ENCODE peak calls at places on chromosomes 5 and 9, in nine cellular contexts. Q, C, L, I, E, S, Y, M and K are unnamed samples.

GRCh38 chr9:96417610-96418073 is 528 bp downstream of the ZNF367 start:
- DNase-seq in S (no peak), C (no peak), M (peak; percentile 43), Y (peak; percentile 52), Q (no peak), I (peak; percentile 18), L (peak; percentile 56), E (peak; percentile 65), K (no peak)

GRCh38 chr5:52895572-52896296 is 93.4 kb upstream of the ITGA2 start:
- DNase-seq in Y (peak; percentile 18), I (no peak), M (no peak), Q (no peak), E (no peak), L (no peak), C (no peak), S (no peak), K (no peak)

GRCh38 chr5:32210151-32210550 is 36.0 kb upstream of the GOLPH3 start:
- DNase-seq in Q (no peak), I (no peak), Y (no peak), E (no peak), L (no peak), C (no peak), S (no peak), M (no peak), K (no peak)

GRCh38 chr9:7129391-7129790 is 371.6 kb downstream of the KDM4C start:
- DNase-seq in Q (no peak), L (no peak), C (no peak), I (no peak), M (no peak), Y (no peak), S (no peak), E (no peak), K (no peak)

GRCh38 chr5:179621551-179621971 is 1.9 kb downstream of the HNRNPH1 start:
- DNase-seq in Q (no peak), S (peak; percentile 15), Y (no peak), I (no peak), M (no peak), E (no peak), L (no peak), C (no peak), K (no peak)

GRCh38 chr5:102600964-102601363 is 102.2 kb upstream of the SLCO6A1 start:
- DNase-seq in E (no peak), Y (no peak), L (no peak), M (no peak), S (no peak), Q (no peak), C (no peak), I (no peak), K (no peak)

GRCh38 chr5:51996356-51996861 is 613.2 kb downstream of the ISL1 start:
- DNase-seq in Q (peak; percentile 56), M (no peak), E (no peak), L (no peak), Y (no peak), I (no peak), S (no peak), C (no peak), K (no peak)

GRCh38 chr5:7393921-7394799 is 1.8 kb upstream of the ADCY2 start:
- DNase-seq in C (no peak), Y (no peak), I (no peak), E (no peak), S (no peak), L (no peak), M (no peak), Q (no peak), K (no peak)

GRCh38 chr5:4164167-4164566 is 568.5 kb downstream of the IRX1 start:
- DNase-seq in I (no peak), E (no peak), Y (no peak), S (no peak), C (no peak), L (no peak), M (no peak), Q (no peak), K (no peak)

GRCh38 chr9:76297721-76298239 is 96.4 kb downstream of the RFK start:
- DNase-seq in M (peak; percentile 34), C (no peak), E (no peak), Y (peak; percentile 75), S (no peak), Q (peak; percentile 7), I (no peak), L (peak; percentile 59), K (peak; percentile 25)

GRCh38 chr5:151459680-151460079 is 12.3 kb downstream of the SLC36A1 start:
- DNase-seq in E (no peak), I (no peak), S (no peak), M (no peak), L (no peak), Y (peak; percentile 69), C (no peak), Q (peak; percentile 35), K (no peak)

GRCh38 chr9:114774504-114774903 is 31.3 kb downstream of the TNFSF15 start:
- DNase-seq in L (no peak), Q (no peak), S (peak; percentile 77), E (no peak), C (no peak), M (no peak), I (no peak), Y (no peak), K (no peak)

GRCh38 chr9:37027582-37028424 is 6.3 kb downstream of the PAX5 start:
- DNase-seq in I (peak; percentile 96), Q (peak; percentile 98), S (peak; percentile 98), E (peak; percentile 90), L (peak; percentile 91), C (peak; percentile 85), M (peak; percentile 82), Y (peak; percentile 76), K (peak; percentile 82)

GRCh38 chr9:125440411-125440810 is 178.8 kb downstream of the GAPVD1 start:
- DNase-seq in Q (no peak), I (no peak), E (no peak), S (no peak), C (no peak), L (peak; percentile 78), M (no peak), Y (no peak), K (no peak)

GRCh38 chr9:133002147-133003070 is 23.9 kb downstream of the GFI1B start:
- DNase-seq in L (no peak), E (no peak), C (no peak), I (no peak), M (no peak), Q (no peak), Y (no peak), S (no peak), K (no peak)
- H3K27me3 ChIP-seq in L (peaks cover 2% of the 10 kb centered on the region), E (no peaks in the 10 kb centered on the region), C (no peaks in the 10 kb centered on the region), I (no peaks in the 10 kb centered on the region), M (peaks cover 78% of the 10 kb centered on the region), Q (no peaks in the 10 kb centered on the region), Y (peaks cover 75% of the 10 kb centered on the region), S (peaks cover 92% of the 10 kb centered on the region), K (no peaks in the 10 kb centered on the region)

GRCh38 chr5:176895829-176896228 is 3.3 kb downstream of the HK3 start:
- DNase-seq in M (no peak), E (no peak), Q (no peak), C (no peak), I (no peak), L (no peak), Y (no peak), S (no peak), K (no peak)

GRCh38 chr5:176892663-176893062 is 6.5 kb downstream of the HK3 start:
- DNase-seq in L (no peak), E (no peak), Q (no peak), Y (no peak), S (no peak), I (no peak), M (no peak), C (no peak), K (no peak)

GRCh38 chr5:176894298-176894697 is 4.8 kb downstream of the HK3 start:
- DNase-seq in C (no peak), L (no peak), E (no peak), I (no peak), M (no peak), S (no peak), Y (no peak), Q (no peak), K (no peak)

GRCh38 chr5:176891331-176891958 is 7.7 kb downstream of the HK3 start:
- DNase-seq in I (no peak), Y (no peak), L (no peak), M (no peak), C (no peak), S (no peak), E (no peak), Q (no peak), K (no peak)

DNA sequence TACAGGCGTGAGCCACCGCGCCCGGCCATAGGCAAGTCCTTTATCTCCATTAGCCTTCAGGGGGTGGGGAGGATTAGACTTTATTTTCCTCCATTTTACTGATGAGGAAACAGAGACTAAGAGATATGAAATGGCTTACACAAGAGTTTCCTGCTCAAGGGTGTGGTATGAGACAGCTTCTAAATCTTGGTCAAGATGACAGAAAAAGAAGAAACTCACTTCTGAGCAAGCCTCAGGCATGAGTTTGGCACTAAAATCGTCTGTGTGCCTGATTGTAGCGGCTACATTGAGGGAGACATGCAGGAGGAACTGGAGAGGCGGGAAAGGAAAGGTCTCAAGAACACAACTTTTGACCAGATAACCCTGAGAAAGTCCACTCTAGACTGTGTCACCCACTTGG is 3.8 kb downstream of the HK3 start:
- DNase-seq in Q (no peak), E (no peak), L (no peak), Y (no peak), M (no peak), C (no peak), S (no peak), I (no peak), K (no peak)
- H3K4me1 ChIP-seq in Q (no peaks in the 10 kb centered on the region), E (no peaks in the 10 kb centered on the region), L (peaks cover 3% of the 10 kb centered on the region), Y (no peaks in the 10 kb centered on the region), M (peaks cover 3% of the 10 kb centered on the region), C (no peaks in the 10 kb centered on the region), S (no peaks in the 10 kb centered on the region), I (peaks cover 4% of the 10 kb centered on the region), K (peaks cover 6% of the 10 kb centered on the region)

GRCh38 chr5:139392324-139392677 is 2.6 kb upstream of the MZB1 start:
- DNase-seq in Q (no peak), I (no peak), E (no peak), C (no peak), Y (no peak), L (no peak), M (no peak), S (no peak), K (no peak)

GRCh38 chr5:139390639-139391569 is 1.2 kb upstream of the MZB1 start:
- DNase-seq in Q (no peak), C (no peak), S (no peak), Y (no peak), L (peak; percentile 60), I (no peak), M (no peak), E (no peak), K (no peak)

GRCh38 chr5:139389701-139390638 is at the start of gene MZB1:
- DNase-seq in M (no peak), L (peak; percentile 45), Q (no peak), Y (no peak), S (peak; percentile 95), I (no peak), E (no peak), C (peak; percentile 51), K (no peak)

GRCh38 chr5:139392678-139393496 is 2.0 kb downstream of the PROB1 start:
- DNase-seq in C (peak; percentile 75), E (peak; percentile 86), Y (peak; percentile 34), M (peak; percentile 58), S (peak; percentile 86), L (peak; percentile 82), I (no peak), Q (peak; percentile 66), K (peak; percentile 66)

GRCh38 chr5:139391570-139392323 is 2.0 kb upstream of the MZB1 start:
- DNase-seq in L (peak; percentile 56), Y (no peak), C (peak; percentile 60), E (no peak), Q (no peak), M (no peak), I (no peak), S (peak; percentile 42), K (no peak)
- H3K27me3 ChIP-seq in L (no peaks in the 10 kb centered on the region), Y (peaks cover 12% of the 10 kb centered on the region), C (peaks cover 19% of the 10 kb centered on the region), E (no peaks in the 10 kb centered on the region), Q (peaks cover 11% of the 10 kb centered on the region), M (no peaks in the 10 kb centered on the region), I (peaks cover 46% of the 10 kb centered on the region), S (no peaks in the 10 kb centered on the region), K (no peaks in the 10 kb centered on the region)

GRCh38 chr9:93456504-93456903 is 3.1 kb upstream of the FAM120AOS start:
- DNase-seq in S (no peak), E (no peak), M (no peak), Y (no peak), C (no peak), Q (no peak), L (no peak), I (no peak), K (no peak)
- H3K4me1 ChIP-seq in S (peaks cover 14% of the 10 kb centered on the region), E (peaks cover 21% of the 10 kb centered on the region), M (peaks cover 94% of the 10 kb centered on the region), Y (peaks cover 49% of the 10 kb centered on the region), C (peaks cover 28% of the 10 kb centered on the region), Q (peaks cover 21% of the 10 kb centered on the region), L (peaks cover 68% of the 10 kb centered on the region), I (peaks cover 2% of the 10 kb centered on the region), K (peaks cover 68% of the 10 kb centered on the region)